ENCODE peak calls at places on chromosomes 4 and X, in six cellular contexts. S is NT2/D1, K is suprapubic skin, O is right lobe of liver, F is endodermal cell, P is neural progenitor cell. A is an unnamed sample. For H3K4me1, the result is how much of the 10 kb centered on the place peaks cover.

GRCh38 chr4:7381221-7381889 is 53.4 kb downstream of the PSAPL1 start:
- DNase-seq in S (no peak), K (peak), O (no peak), F (peak), P (no peak), A (no peak)

GRCh38 chr4:164381859-164382258 is 372.1 kb upstream of the SMIM31 start:
- DNase-seq in S (no peak), K (no peak), O (no peak), F (no peak), P (no peak), A (no peak)

GRCh38 chr4:86670739-86671138 is 76.6 kb downstream of the PTPN13 start:
- DNase-seq in S (no peak), K (no peak), O (no peak), F (no peak), P (no peak), A (peak)

GRCh38 chrX:103800318-103800717 is 23.7 kb downstream of the PLP1 start:
- DNase-seq in S (no peak), K (no peak), O (no peak), F (no peak), P (no peak), A (no peak)

GRCh38 chr4:182102576-182102975 is 140.6 kb upstream of the TENM3 start:
- DNase-seq in S (no peak), K (no peak), O (no peak), F (no peak), P (no peak), A (no peak)

GRCh38 chr4:23373269-23373668 is 516.6 kb downstream of the PPARGC1A start:
- DNase-seq in S (no peak), K (no peak), O (no peak), F (peak), P (no peak), A (peak)

GRCh38 chr4:112448211-112448745 is 67.7 kb downstream of the NEUROG2 start:
- DNase-seq in S (no peak), K (no peak), O (no peak), F (no peak), P (peak), A (peak)

GRCh38 chr4:169810325-169811323 is 52.9 kb upstream of the HPF1 start:
- DNase-seq in S (peak), K (no peak), O (no peak), F (peak), P (peak), A (peak)

GRCh38 chr4:66554844-66555243 is 884.6 kb upstream of the EPHA5 start:
- DNase-seq in S (no peak), K (no peak), O (no peak), F (no peak), P (no peak), A (peak)

GRCh38 chr4:113901994-113902787 is 77.3 kb downstream of the ARSJ start:
- DNase-seq in S (no peak), K (no peak), O (peak), F (no peak), P (no peak), A (no peak)

GRCh38 chr4:3668825-3669552 is 97.2 kb upstream of the ADRA2C start:
- DNase-seq in S (no peak), K (no peak), O (no peak), F (peak), P (no peak), A (no peak)

GRCh38 chr4:7902101-7902553 is 37.5 kb downstream of the AFAP1 start:
- DNase-seq in S (no peak), K (no peak), O (no peak), F (no peak), P (peak), A (no peak)

GRCh38 chr4:142959156-142959555 is 113.1 kb upstream of the INPP4B start:
- DNase-seq in S (no peak), K (no peak), O (no peak), F (no peak), P (no peak), A (peak)

GRCh38 chr4:146643812-146644401 is 5.2 kb downstream of the POU4F2 start:
- DNase-seq in S (no peak), K (no peak), O (no peak), F (no peak), P (peak), A (peak)

GRCh38 chr4:130336585-130337217 is 1240.7 kb downstream of the C4orf33 start:
- DNase-seq in S (no peak), K (no peak), O (no peak), F (no peak), P (peak), A (peak)

GRCh38 chrX:151825927-151826471 is 86.7 kb upstream of the MAGEA4 start:
- DNase-seq in S (no peak), K (no peak), O (no peak), F (no peak), P (no peak), A (peak)

GRCh38 chrX:14398725-14399124 is 130.6 kb upstream of the GLRA2 start:
- DNase-seq in S (no peak), K (no peak), O (no peak), F (no peak), P (no peak), A (peak)

GRCh38 chr4:184117662-184118199 is 99.9 kb downstream of the ENPP6 start:
- DNase-seq in S (no peak), K (peak), O (no peak), F (no peak), P (no peak), A (no peak)

GRCh38 chrX:102979536-102979935 is 42.5 kb downstream of the RAB40AL start:
- DNase-seq in S (no peak), K (no peak), O (no peak), F (no peak), P (no peak), A (peak)

GRCh38 chr4:167177925-167178324 is 56.4 kb downstream of the SPOCK3 start:
- DNase-seq in S (no peak), K (no peak), O (no peak), F (no peak), P (peak), A (no peak)

GRCh38 chrX:32673193-32673592 is 538.2 kb downstream of the DMD start:
- DNase-seq in S (peak), K (no peak), O (no peak), F (no peak), P (peak), A (no peak)

GRCh38 chrX:149504226-149504914 is 736 bp downstream of the IDS start:
- DNase-seq in S (no peak), K (no peak), O (peak), F (peak), P (peak), A (no peak)

GRCh38 chrX:10529344-10529743 is 91.0 kb downstream of the MID1 start:
- DNase-seq in S (no peak), K (no peak), O (no peak), F (no peak), P (no peak), A (no peak)

GRCh38 chr4:2301221-2301642 is 39.3 kb upstream of the MXD4 start:
- DNase-seq in S (no peak), K (no peak), O (no peak), F (no peak), P (no peak), A (no peak)

GRCh38 chr4:24701683-24702082 is 93.7 kb upstream of the SOD3 start:
- DNase-seq in S (no peak), K (no peak), O (no peak), F (no peak), P (no peak), A (no peak)

GRCh38 chrX:11100281-11101035 is 10.7 kb upstream of the HCCS start:
- DNase-seq in S (peak), K (no peak), O (no peak), F (peak), P (peak), A (peak)

GRCh38 chr4:186400676-186401075 is 134.7 kb downstream of the F11 start:
- DNase-seq in S (no peak), K (no peak), O (no peak), F (no peak), P (no peak), A (no peak)

GRCh38 chr4:128322986-128323385 is 35.4 kb upstream of the PGRMC2 start:
- DNase-seq in S (no peak), K (no peak), O (no peak), F (peak), P (no peak), A (peak)

GRCh38 chr4:107219681-107220080 is 183.6 kb upstream of the DKK2 start:
- DNase-seq in S (no peak), K (no peak), O (no peak), F (no peak), P (no peak), A (no peak)

GRCh38 chr4:1598641-1599481 is 85.3 kb downstream of the FAM53A start:
- DNase-seq in S (no peak), K (peak), O (peak), F (no peak), P (no peak), A (no peak)

GRCh38 chr4:168723020-168723419 is 226.2 kb downstream of the PALLD start:
- DNase-seq in S (no peak), K (no peak), O (no peak), F (no peak), P (no peak), A (no peak)

GRCh38 chrX:100935767-100936166 is 7.0 kb upstream of the XKRX start:
- DNase-seq in S (no peak), K (no peak), O (no peak), F (no peak), P (no peak), A (no peak)
- H3K4me1 ChIP-seq in S (under half), K (under half), O (under half), F (under half), P (under half), A (under half)

GRCh38 chrX:119895843-119896326 is at the start of gene AKAP14:
- DNase-seq in S (no peak), K (no peak), O (no peak), F (peak), P (no peak), A (no peak)

GRCh38 chrX:119899125-119899524 is 3.4 kb downstream of the AKAP14 start:
- DNase-seq in S (no peak), K (no peak), O (no peak), F (no peak), P (no peak), A (no peak)
- H3K4me1 ChIP-seq in S (under half), K (under half), O (under half), F (under half), P (under half), A (under half)

GRCh38 chrX:130098202-130098552 is 12.1 kb downstream of the ELF4 start:
- DNase-seq in S (no peak), K (no peak), O (no peak), F (no peak), P (no peak), A (no peak)
- H3K4me1 ChIP-seq in S (under half), K (under half), O (under half), F (under half), P (under half), A (under half)

DNA sequence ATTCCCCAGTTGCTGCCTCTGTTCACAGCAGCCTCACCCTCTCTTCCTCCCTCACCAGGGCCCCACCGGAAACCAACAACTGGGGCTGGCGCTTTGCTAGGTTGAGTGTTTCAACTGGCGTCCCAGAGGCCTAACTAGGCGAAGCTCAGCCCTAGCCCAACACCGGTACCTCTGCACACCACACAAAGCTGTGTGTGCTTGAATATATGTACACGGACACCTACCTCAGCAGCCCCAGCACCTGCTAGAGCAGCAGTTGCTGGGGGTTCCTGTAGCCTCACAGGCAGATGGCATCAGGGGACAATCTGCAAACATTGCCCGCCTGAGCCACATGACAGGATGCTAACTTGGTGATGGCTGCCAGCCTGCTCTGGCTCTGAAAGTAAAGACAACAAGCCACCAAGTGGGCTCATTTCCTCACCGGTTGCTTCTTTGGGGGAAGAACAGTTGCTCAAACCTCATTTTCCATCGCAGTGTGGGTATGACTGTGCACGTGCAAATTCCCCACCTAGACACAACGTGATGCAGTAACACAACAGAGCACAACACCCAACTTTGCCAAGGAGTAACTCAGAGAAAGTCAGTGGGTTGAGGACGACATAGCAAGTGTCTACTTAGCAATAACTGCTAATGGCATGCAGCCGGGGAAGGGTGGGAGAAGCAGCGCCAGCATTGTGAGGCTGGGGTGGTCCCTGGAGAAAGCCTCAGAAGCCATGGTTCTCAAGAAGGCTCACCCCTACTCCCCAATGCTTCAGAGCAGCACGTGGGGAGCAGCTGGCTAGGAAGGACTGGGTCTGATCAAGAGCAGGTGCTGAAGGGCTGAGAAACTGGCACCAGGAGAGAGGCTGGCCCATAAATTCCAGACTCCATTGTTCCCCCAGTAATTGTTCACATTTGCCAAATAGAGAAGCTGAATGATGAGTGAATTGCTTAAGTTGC is 139.5 kb downstream of the SH3KBP1 start:
- DNase-seq in S (no peak), K (no peak), O (no peak), F (no peak), P (no peak), A (no peak)
- H3K4me1 ChIP-seq in S (under half), K (under half), O (under half), F (under half), P (under half), A (under half)

A was measured in foreskin keratinocyte.